ENCODE peak calls at places on chromosomes 2 and 18, in six cellular contexts. Z, C, O, L, H and B are unnamed samples.

GRCh38 chr2:73986085-73986680 is 1.5 kb downstream of the TET3 start:
- DNase-seq in Z (no peak), C (no peak), O (peak; percentile 43), L (no peak), H (no peak), B (no peak)

GRCh38 chr2:23925702-23926288 is 1.1 kb downstream of the ATAD2B start:
- DNase-seq in Z (peak; percentile 71), C (peak; percentile 84), O (peak; percentile 86), L (peak; percentile 76), H (no peak), B (no peak)

GRCh38 chr18:77223653-77224052 is 26.0 kb upstream of the GALR1 start:
- DNase-seq in Z (peak; percentile 75), C (no peak), O (no peak), L (peak; percentile 69), H (no peak), B (peak; percentile 10)

GRCh38 chr2:175036582-175037018 is 31.4 kb upstream of the CHN1 start:
- DNase-seq in Z (peak; percentile 43), C (no peak), O (peak; percentile 52), L (peak; percentile 57), H (no peak), B (no peak)

GRCh38 chr18:59820663-59821062 is 79.1 kb upstream of the PMAIP1 start:
- DNase-seq in Z (no peak), C (no peak), O (no peak), L (no peak), H (peak; percentile 47), B (peak; percentile 87)

GRCh38 chr2:128625966-128626757 is 307.5 kb upstream of the HS6ST1 start:
- DNase-seq in Z (no peak), C (peak; percentile 38), O (no peak), L (no peak), H (no peak), B (no peak)

GRCh38 chr18:23207994-23208393 is 72.7 kb downstream of the CABLES1 start:
- DNase-seq in Z (no peak), C (no peak), O (no peak), L (no peak), H (no peak), B (no peak)

GRCh38 chr2:20509766-20510490 is 63.1 kb downstream of the RHOB start:
- DNase-seq in Z (peak; percentile 59), C (no peak), O (no peak), L (peak; percentile 51), H (no peak), B (no peak)

GRCh38 chr2:99605036-99605435 is 115.2 kb upstream of the REV1 start:
- DNase-seq in Z (peak; percentile 72), C (no peak), O (no peak), L (no peak), H (no peak), B (no peak)

GRCh38 chr2:1620081-1620480 is 124.2 kb downstream of the PXDN start:
- DNase-seq in Z (no peak), C (peak; percentile 50), O (no peak), L (no peak), H (no peak), B (no peak)

GRCh38 chr2:167972746-167973145 is 274.6 kb downstream of the STK39 start:
- DNase-seq in Z (no peak), C (no peak), O (no peak), L (no peak), H (no peak), B (no peak)

GRCh38 chr2:240095556-240096523 is 40.3 kb downstream of the COPS9 start:
- DNase-seq in Z (no peak), C (no peak), O (no peak), L (peak; percentile 5), H (no peak), B (no peak)

GRCh38 chr18:73908323-73908722 is 239.3 kb downstream of the FBXO15 start:
- DNase-seq in Z (peak; percentile 22), C (no peak), O (no peak), L (peak; percentile 68), H (no peak), B (no peak)

GRCh38 chr2:202072737-202073396 is at the start of gene KIAA2012:
- DNase-seq in Z (no peak), C (no peak), O (no peak), L (no peak), H (no peak), B (no peak)

GRCh38 chr2:63218800-63219511 is 168.3 kb downstream of the OTX1 start:
- DNase-seq in Z (no peak), C (no peak), O (peak; percentile 30), L (no peak), H (no peak), B (no peak)

GRCh38 chr2:236676131-236676873 is 106.7 kb downstream of the ACKR3 start:
- DNase-seq in Z (peak; percentile 20), C (no peak), O (no peak), L (no peak), H (no peak), B (no peak)

GRCh38 chr2:190382851-190383250 is 25.3 kb upstream of the MFSD6 start:
- DNase-seq in Z (peak; percentile 59), C (no peak), O (peak; percentile 64), L (peak; percentile 82), H (no peak), B (peak; percentile 18)

GRCh38 chr2:154908312-154908711 is 209.8 kb downstream of the KCNJ3 start:
- DNase-seq in Z (no peak), C (no peak), O (no peak), L (no peak), H (no peak), B (no peak)

GRCh38 chr2:191126386-191126785 is 24.4 kb downstream of the STAT4 start:
- DNase-seq in Z (no peak), C (no peak), O (no peak), L (no peak), H (no peak), B (no peak)

GRCh38 chr2:111702119-111702808 is 181.7 kb downstream of the ANAPC1 start:
- DNase-seq in Z (peak; percentile 55), C (no peak), O (peak; percentile 85), L (peak; percentile 71), H (no peak), B (no peak)

GRCh38 chr2:152354069-152354755 is 19.2 kb downstream of the FMNL2 start:
- DNase-seq in Z (no peak), C (no peak), O (no peak), L (no peak), H (no peak), B (no peak)

GRCh38 chr2:173854840-173855239 is 110.3 kb downstream of the SP3 start:
- DNase-seq in Z (peak; percentile 39), C (no peak), O (no peak), L (no peak), H (peak; percentile 10), B (no peak)

GRCh38 chr2:121237980-121238665 is 46.9 kb downstream of the TFCP2L1 start:
- DNase-seq in Z (no peak), C (peak; percentile 41), O (no peak), L (peak; percentile 33), H (no peak), B (no peak)

GRCh38 chr2:176453784-176454183 is 184.5 kb downstream of the MTX2 start:
- DNase-seq in Z (no peak), C (no peak), O (no peak), L (no peak), H (no peak), B (no peak)

GRCh38 chr2:191178806-191179514 is 28.2 kb upstream of the STAT4 start:
- DNase-seq in Z (no peak), C (peak; percentile 80), O (no peak), L (peak; percentile 24), H (no peak), B (peak; percentile 76)

GRCh38 chr18:78769502-78770113 is 210.0 kb upstream of the SALL3 start:
- DNase-seq in Z (no peak), C (no peak), O (no peak), L (no peak), H (no peak), B (no peak)

GRCh38 chr2:185583058-185583816 is 155.4 kb upstream of the FSIP2 start:
- DNase-seq in Z (no peak), C (no peak), O (no peak), L (peak; percentile 9), H (no peak), B (no peak)

GRCh38 chr2:77566131-77566530 is 44.0 kb upstream of the LRRTM4 start:
- DNase-seq in Z (no peak), C (no peak), O (no peak), L (no peak), H (no peak), B (no peak)

GRCh38 chr2:195513119-195513518 is 143.9 kb upstream of the SLC39A10 start:
- DNase-seq in Z (no peak), C (no peak), O (no peak), L (no peak), H (no peak), B (no peak)

DNA sequence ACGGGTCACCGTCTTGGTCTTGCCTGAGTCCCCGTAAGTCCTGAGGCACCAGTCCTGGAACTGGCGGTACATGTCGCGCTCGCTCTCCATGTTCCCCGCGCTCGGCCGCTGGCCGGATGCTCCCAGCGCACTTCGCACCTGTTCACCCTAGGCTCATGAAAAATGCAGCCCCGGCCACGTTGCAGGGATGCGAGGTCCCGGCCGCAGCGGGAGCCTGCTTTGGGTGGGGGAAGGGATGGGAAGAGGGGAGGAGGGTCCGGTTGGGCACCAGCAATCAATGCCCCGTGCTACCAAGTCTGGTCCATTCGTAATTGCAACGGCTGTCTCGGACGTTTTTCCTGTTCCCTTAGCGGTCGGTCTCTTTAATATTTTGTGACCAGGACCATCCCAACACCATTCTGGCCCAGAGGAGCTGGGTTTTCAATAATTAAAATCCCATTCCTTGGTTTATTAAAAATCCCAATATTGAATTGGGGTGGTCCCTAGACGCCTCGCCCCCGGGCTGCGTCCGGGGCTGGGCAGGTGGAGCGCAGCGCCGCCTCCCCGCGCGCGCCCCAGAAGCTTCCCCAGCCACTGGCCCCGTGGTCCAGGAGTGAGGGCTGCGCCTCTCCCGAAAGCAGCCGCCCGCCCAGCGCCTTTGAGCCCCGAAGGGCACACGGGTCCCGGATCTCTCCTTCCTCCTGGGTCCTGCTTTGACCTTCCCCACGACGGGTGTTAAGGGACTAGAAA is 1.4 kb downstream of the NOL4 start:
- DNase-seq in Z (no peak), C (no peak), O (no peak), L (no peak), H (no peak), B (no peak)
- H3K4me3 ChIP-seq in Z (no peak overlapping the region), C (peak overlapping the region; percentile 57), O (no peak overlapping the region), L (peak overlapping the region; percentile 17), H (peak overlapping the region; percentile 23), B (no peak overlapping the region)

DNA sequence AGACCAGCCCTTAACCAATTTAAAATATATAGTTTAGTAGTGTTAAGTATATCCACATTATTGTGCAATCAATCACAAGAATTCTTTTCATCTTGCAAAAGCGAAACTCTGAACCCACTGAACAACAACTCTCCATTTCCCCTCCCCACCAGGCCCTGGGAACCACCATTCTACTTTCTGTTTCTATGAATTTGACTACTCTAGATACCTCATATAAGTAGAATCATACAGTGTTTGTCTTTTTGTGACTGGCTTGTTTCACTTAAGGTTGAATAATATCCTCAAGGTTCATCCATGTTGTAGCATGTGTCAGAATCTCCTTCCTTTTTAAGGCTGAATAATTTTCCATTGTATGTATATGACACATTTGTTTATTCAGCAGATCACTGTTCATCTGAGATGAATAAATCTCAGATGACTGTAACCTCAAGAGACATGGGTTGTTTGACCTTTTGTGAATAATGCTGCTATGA is 8.1 kb upstream of the SOS1 start:
- DNase-seq in Z (peak; percentile 60), C (no peak), O (peak; percentile 64), L (peak; percentile 57), H (no peak), B (no peak)
- TF ChIP-seq CTCF in Z (no peak), C (no peak), O (no peak), L (no peak), H (no peak), B (no peak)

GRCh38 chr2:106882658-106883057 is 3.3 kb downstream of the ST6GAL2 start:
- DNase-seq in Z (no peak), C (no peak), O (no peak), L (peak; percentile 20), H (no peak), B (no peak)
- H3K4me3 ChIP-seq in Z (no peak overlapping the region), C (no peak overlapping the region), O (no peak overlapping the region), L (no peak overlapping the region), H (no peak overlapping the region), B (no peak overlapping the region)

GRCh38 chr18:33184918-33185317 is 255.6 kb downstream of the CCDC178 start:
- DNase-seq in Z (no peak), C (no peak), O (no peak), L (no peak), H (no peak), B (no peak)
- TF ChIP-seq CTCF in Z (no peak), C (no peak), O (peak; percentile 25), L (no peak), H (no peak), B (no peak)